ENCODE peak calls at places on chromosomes 5 and 9, in four cellular contexts. I is HepG2, M is K562, Z is GM12878. W is an unnamed sample.

GRCh38 chr5:175589714-175590113 is 68.2 kb upstream of the HRH2 start:
- DNase-seq in I (no peak), M (no peak), Z (no peak), W (no peak)

GRCh38 chr5:177369050-177369912 is 11.6 kb downstream of the RGS14 start:
- DNase-seq in I (no peak), M (no peak), Z (no peak), W (peak; percentile 72)

GRCh38 chr5:53738105-53738504 is 177.7 kb downstream of the NDUFS4 start:
- DNase-seq in I (no peak), M (no peak), Z (no peak), W (no peak)

GRCh38 chr9:122402403-122403268 is 31.8 kb downstream of the PTGS1 start:
- DNase-seq in I (peak; percentile 27), M (peak; percentile 55), Z (no peak), W (no peak)

GRCh38 chr5:54180616-54181015 is 129.8 kb downstream of the ARL15 start:
- DNase-seq in I (no peak), M (no peak), Z (no peak), W (no peak)

GRCh38 chr5:52684056-52684455 is 103.7 kb upstream of the ITGA1 start:
- DNase-seq in I (no peak), M (no peak), Z (no peak), W (no peak)

GRCh38 chr5:72210913-72211670 is 103.8 kb downstream of the MAP1B start:
- DNase-seq in I (peak; percentile 44), M (no peak), Z (no peak), W (no peak)

GRCh38 chr5:65359569-65359968 is 122.2 kb downstream of the ADAMTS6 start:
- DNase-seq in I (no peak), M (no peak), Z (no peak), W (no peak)

GRCh38 chr9:107175039-107175438 is 108.0 kb upstream of the RAD23B start:
- DNase-seq in I (no peak), M (no peak), Z (no peak), W (no peak)

GRCh38 chr9:77544491-77545000 is 103.6 kb downstream of the GNA14 start:
- DNase-seq in I (no peak), M (no peak), Z (no peak), W (no peak)

GRCh38 chr5:3277590-3278196 is 317.9 kb upstream of the IRX1 start:
- DNase-seq in I (no peak), M (no peak), Z (no peak), W (no peak)

GRCh38 chr9:69798737-69799136 is 21.9 kb upstream of the CFAP95 start:
- DNase-seq in I (peak; percentile 26), M (no peak), Z (no peak), W (no peak)

GRCh38 chr9:125767349-125767748 is 20.2 kb downstream of the PBX3 start:
- DNase-seq in I (no peak), M (no peak), Z (no peak), W (no peak)

GRCh38 chr5:117800261-117800660 is 1188.1 kb downstream of the DTWD2 start:
- DNase-seq in I (no peak), M (no peak), Z (no peak), W (no peak)

GRCh38 chr9:93133641-93134017 is 422 bp downstream of the NINJ1 start:
- DNase-seq in I (peak; percentile 79), M (peak; percentile 74), Z (no peak), W (peak; percentile 85)
- TF ChIP-seq NFIC in I (no peak), M (no peak), Z (no peak), W (no peak)

GRCh38 chr5:36689225-36689624 is 82.8 kb downstream of the SLC1A3 start:
- DNase-seq in I (no peak), M (no peak), Z (no peak), W (no peak)
- TF ChIP-seq SIN3A in I (no peak), M (no peak), Z (no peak), W (no peak)

GRCh38 chr5:60287174-60287771 is 393.7 kb upstream of the PDE4D start:
- DNase-seq in I (peak; percentile 69), M (peak; percentile 45), Z (no peak), W (peak; percentile 46)
- TF ChIP-seq NFIC in I (no peak), M (no peak), Z (no peak), W (no peak)

GRCh38 chr5:37494756-37495155 is 115.6 kb downstream of the WDR70 start:
- DNase-seq in I (no peak), M (no peak), Z (no peak), W (no peak)

GRCh38 chr5:37495668-37496067 is 116.5 kb downstream of the WDR70 start:
- DNase-seq in I (no peak), M (no peak), Z (no peak), W (no peak)

GRCh38 chr5:37492778-37493555 is 113.8 kb downstream of the WDR70 start:
- DNase-seq in I (no peak), M (no peak), Z (no peak), W (no peak)

GRCh38 chr5:37496902-37497445 is 117.9 kb downstream of the WDR70 start:
- DNase-seq in I (no peak), M (no peak), Z (no peak), W (no peak)

DNA sequence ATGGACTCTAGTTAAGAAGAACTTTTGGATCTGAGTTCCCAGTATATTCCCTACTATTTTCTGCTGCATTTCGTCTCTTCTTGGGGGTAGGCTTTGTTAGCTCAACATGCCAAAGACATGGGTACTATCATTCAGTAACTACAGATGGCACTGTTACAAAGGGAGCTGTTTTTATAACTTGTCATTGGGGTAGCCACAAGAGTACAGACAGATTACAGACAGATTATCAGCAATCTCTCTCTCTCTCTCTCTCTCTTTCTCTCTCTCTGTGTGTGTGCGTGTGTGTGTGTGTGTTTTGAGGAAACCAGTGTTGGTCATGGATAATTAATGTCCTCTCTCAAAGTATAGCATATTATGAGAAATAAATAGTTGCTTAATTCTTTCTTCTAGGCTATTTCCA is 116.1 kb downstream of the WDR70 start:
- DNase-seq in I (peak; percentile 2), M (no peak), Z (no peak), W (no peak)
- TF ChIP-seq SIN3A in I (no peak), M (no peak), Z (no peak), W (no peak)

GRCh38 chr5:171335616-171336015 is 26.6 kb downstream of the TLX3 start:
- DNase-seq in I (no peak), M (no peak), Z (no peak), W (no peak)

GRCh38 chr5:171337207-171337562 is 28.1 kb downstream of the TLX3 start:
- DNase-seq in I (no peak), M (no peak), Z (no peak), W (no peak)

GRCh38 chr5:171340042-171340441 is 31.0 kb downstream of the TLX3 start:
- DNase-seq in I (no peak), M (no peak), Z (no peak), W (no peak)

GRCh38 chr5:171340491-171340890 is 31.4 kb downstream of the TLX3 start:
- DNase-seq in I (peak; percentile 5), M (no peak), Z (no peak), W (no peak)

DNA sequence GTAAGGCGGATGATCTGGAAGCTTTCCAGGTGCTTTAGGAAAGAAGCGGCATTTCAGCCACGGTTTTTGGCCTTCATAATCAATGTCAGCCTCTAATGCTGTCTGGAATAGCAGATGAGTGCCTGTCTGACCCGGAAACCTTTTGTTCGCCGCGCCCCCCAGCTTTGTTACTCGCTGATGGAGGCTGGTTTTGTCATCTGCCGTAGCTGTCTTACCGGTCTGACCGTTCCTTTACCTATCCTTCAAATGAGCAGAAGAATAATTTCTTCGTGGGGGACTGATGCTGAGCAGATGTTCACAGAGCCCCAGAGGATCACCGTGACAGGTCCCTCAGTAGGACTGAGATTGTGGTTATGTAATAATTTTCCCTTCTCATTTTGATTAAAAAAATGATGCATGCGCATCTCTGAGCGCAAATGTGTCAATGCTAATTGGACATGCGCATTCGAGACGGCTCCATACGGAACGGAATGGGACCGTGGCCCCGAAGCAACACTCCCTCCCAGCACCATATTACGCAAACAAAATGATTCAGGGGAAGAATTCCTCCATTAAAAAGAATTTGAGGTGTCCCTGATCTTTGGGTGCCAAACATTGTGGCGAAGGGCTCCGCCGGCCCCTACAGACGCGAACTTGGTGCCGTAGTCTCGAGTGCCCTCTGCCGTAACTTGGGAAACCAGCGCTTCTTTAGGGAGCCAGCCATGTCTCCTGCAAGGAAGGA is 27.6 kb downstream of the TLX3 start:
- DNase-seq in I (no peak), M (no peak), Z (no peak), W (no peak)
- TF ChIP-seq NFIC in I (no peak), M (no peak), Z (no peak), W (no peak)

GRCh38 chr5:20683241-20683940 is 695.4 kb upstream of the CDH18 start:
- DNase-seq in I (no peak), M (no peak), Z (no peak), W (no peak)

GRCh38 chr5:20678386-20678785 is 690.4 kb upstream of the CDH18 start:
- DNase-seq in I (no peak), M (no peak), Z (no peak), W (no peak)

GRCh38 chr5:20680718-20681302 is 692.8 kb upstream of the CDH18 start:
- DNase-seq in I (no peak), M (no peak), Z (no peak), W (no peak)

GRCh38 chr5:20678814-20679298 is 690.9 kb upstream of the CDH18 start:
- DNase-seq in I (no peak), M (no peak), Z (no peak), W (no peak)
- TF ChIP-seq SIN3A in I (no peak), M (no peak), Z (no peak), W (no peak)

GRCh38 chr5:160511280-160511929 is 89.8 kb downstream of the PTTG1 start:
- DNase-seq in I (no peak), M (no peak), Z (no peak), W (no peak)

GRCh38 chr5:160507181-160507811 is 85.6 kb downstream of the PTTG1 start:
- DNase-seq in I (no peak), M (no peak), Z (no peak), W (no peak)

GRCh38 chr5:160508780-160509361 is 87.2 kb downstream of the PTTG1 start:
- DNase-seq in I (peak; percentile 76), M (peak; percentile 85), Z (peak; percentile 76), W (peak; percentile 70)

GRCh38 chr5:160504906-160505305 is 83.3 kb downstream of the PTTG1 start:
- DNase-seq in I (no peak), M (no peak), Z (no peak), W (no peak)

GRCh38 chr5:160506006-160507004 is 84.7 kb downstream of the PTTG1 start:
- DNase-seq in I (no peak), M (no peak), Z (no peak), W (peak; percentile 23)
- TF ChIP-seq NFIC in I (no peak), M (no peak), Z (no peak), W (no peak)

DNA sequence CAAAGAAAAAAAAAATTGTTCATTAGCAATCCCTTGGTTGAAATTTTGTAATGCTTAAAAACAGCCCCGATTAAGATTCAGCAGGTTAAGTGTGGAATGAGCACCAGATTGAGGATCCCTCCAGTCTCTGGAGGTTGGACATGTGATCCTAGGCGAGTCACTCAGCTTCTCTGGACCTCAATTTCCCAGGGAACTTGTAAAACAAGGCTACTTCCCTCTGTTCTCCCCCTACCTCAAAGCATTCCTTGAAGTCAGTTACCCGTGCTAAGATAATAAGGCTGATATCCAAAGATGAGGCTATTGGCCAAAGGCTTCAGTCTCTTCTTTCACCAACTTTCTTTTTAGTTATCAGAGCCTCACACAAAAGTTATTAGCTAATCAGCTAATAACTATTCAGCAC is 2.9 kb downstream of the KLHL3 start:
- DNase-seq in I (no peak), M (no peak), Z (no peak), W (no peak)
- TF ChIP-seq SIN3A in I (no peak), M (no peak), Z (no peak), W (no peak)

W was measured in SK-N-SH.